ENCODE peak calls at places on chromosome 15, in five cellular contexts. One of them, this sample, is unnamed.

GRCh38 chr15:20106026-20106425 is 435.6 kb downstream of the GOLGA6L6 start:
- DNase-seq in NCI-H1417 treated with DMSO at 0.1 percent for 48 hours: no peak
- DNase-seq in COR-L47: no peak
- DNase-seq in HTR-8/SVneo: no peak
- DNase-seq in endothelial cell: no peak
- DNase-seq in this sample: no peak

GRCh38 chr15:101458908-101459578 is 30.5 kb downstream of the PCSK6 start:
- DNase-seq in endothelial cell: peak
- DNase-seq in HTR-8/SVneo: no peak
- DNase-seq in NCI-H1417 treated with DMSO at 0.1 percent for 48 hours: no peak
- DNase-seq in COR-L47: no peak
- DNase-seq in this sample: no peak

GRCh38 chr15:71224024-71224423 is 108.8 kb downstream of the THSD4 start:
- DNase-seq in COR-L47: no peak
- DNase-seq in endothelial cell: no peak
- DNase-seq in NCI-H1417 treated with DMSO at 0.1 percent for 48 hours: no peak
- DNase-seq in HTR-8/SVneo: no peak
- DNase-seq in this sample: no peak

GRCh38 chr15:89785771-89786135 is 9.6 kb downstream of the MESP2 start:
- DNase-seq in HTR-8/SVneo: no peak
- DNase-seq in NCI-H1417 treated with DMSO at 0.1 percent for 48 hours: no peak
- DNase-seq in endothelial cell: no peak
- DNase-seq in COR-L47: no peak
- DNase-seq in this sample: no peak

GRCh38 chr15:31464216-31465082 is 137.8 kb downstream of the KLF13 start:
- DNase-seq in NCI-H1417 treated with DMSO at 0.1 percent for 48 hours: no peak
- DNase-seq in endothelial cell: no peak
- DNase-seq in HTR-8/SVneo: no peak
- DNase-seq in COR-L47: no peak
- DNase-seq in this sample: no peak

GRCh38 chr15:31272558-31273257 is 53.9 kb upstream of the KLF13 start:
- DNase-seq in endothelial cell: no peak
- DNase-seq in NCI-H1417 treated with DMSO at 0.1 percent for 48 hours: no peak
- DNase-seq in HTR-8/SVneo: no peak
- DNase-seq in COR-L47: no peak
- DNase-seq in this sample: no peak

GRCh38 chr15:76973906-76974305 is 21.0 kb upstream of the PSTPIP1 start:
- DNase-seq in NCI-H1417 treated with DMSO at 0.1 percent for 48 hours: no peak
- DNase-seq in COR-L47: no peak
- DNase-seq in HTR-8/SVneo: no peak
- DNase-seq in endothelial cell: no peak
- DNase-seq in this sample: no peak

GRCh38 chr15:62672268-62672667 is 370.3 kb upstream of the TPM1 start:
- DNase-seq in endothelial cell: no peak
- DNase-seq in COR-L47: no peak
- DNase-seq in HTR-8/SVneo: no peak
- DNase-seq in NCI-H1417 treated with DMSO at 0.1 percent for 48 hours: no peak
- DNase-seq in this sample: no peak

GRCh38 chr15:71118345-71118744 is 3.1 kb downstream of the THSD4 start:
- DNase-seq in NCI-H1417 treated with DMSO at 0.1 percent for 48 hours: no peak
- DNase-seq in COR-L47: no peak
- DNase-seq in HTR-8/SVneo: no peak
- DNase-seq in endothelial cell: no peak
- DNase-seq in this sample: no peak

GRCh38 chr15:99486371-99487336 is 79.1 kb upstream of the MEF2A start:
- DNase-seq in endothelial cell: peak
- DNase-seq in HTR-8/SVneo: peak
- DNase-seq in COR-L47: peak
- DNase-seq in NCI-H1417 treated with DMSO at 0.1 percent for 48 hours: no peak
- DNase-seq in this sample: peak

GRCh38 chr15:34701536-34701935 is 53.3 kb downstream of the GJD2 start:
- DNase-seq in endothelial cell: no peak
- DNase-seq in COR-L47: no peak
- DNase-seq in HTR-8/SVneo: no peak
- DNase-seq in NCI-H1417 treated with DMSO at 0.1 percent for 48 hours: no peak
- DNase-seq in this sample: no peak

GRCh38 chr15:74399511-74400312 is 32.3 kb upstream of the CYP11A1 start:
- DNase-seq in COR-L47: no peak
- DNase-seq in HTR-8/SVneo: no peak
- DNase-seq in NCI-H1417 treated with DMSO at 0.1 percent for 48 hours: no peak
- DNase-seq in endothelial cell: no peak
- DNase-seq in this sample: no peak

GRCh38 chr15:88187195-88187594 is 69.3 kb downstream of the NTRK3 start:
- DNase-seq in HTR-8/SVneo: peak
- DNase-seq in COR-L47: no peak
- DNase-seq in endothelial cell: no peak
- DNase-seq in NCI-H1417 treated with DMSO at 0.1 percent for 48 hours: no peak
- DNase-seq in this sample: no peak

GRCh38 chr15:74220475-74221248 is 15.5 kb upstream of the CCDC33 start:
- DNase-seq in COR-L47: no peak
- DNase-seq in endothelial cell: no peak
- DNase-seq in HTR-8/SVneo: no peak
- DNase-seq in NCI-H1417 treated with DMSO at 0.1 percent for 48 hours: no peak
- DNase-seq in this sample: no peak

GRCh38 chr15:31398677-31399260 is 72.1 kb downstream of the KLF13 start:
- DNase-seq in HTR-8/SVneo: no peak
- DNase-seq in NCI-H1417 treated with DMSO at 0.1 percent for 48 hours: no peak
- DNase-seq in COR-L47: peak
- DNase-seq in endothelial cell: no peak
- DNase-seq in this sample: no peak

GRCh38 chr15:100918690-100919480 is at the start of gene LRRK1:
- DNase-seq in HTR-8/SVneo: peak
- DNase-seq in endothelial cell: peak
- DNase-seq in NCI-H1417 treated with DMSO at 0.1 percent for 48 hours: no peak
- DNase-seq in COR-L47: no peak
- DNase-seq in this sample: no peak

GRCh38 chr15:89442671-89443307 is 53.6 kb downstream of the RHCG start:
- DNase-seq in NCI-H1417 treated with DMSO at 0.1 percent for 48 hours: no peak
- DNase-seq in endothelial cell: peak
- DNase-seq in COR-L47: peak
- DNase-seq in HTR-8/SVneo: peak
- DNase-seq in this sample: peak